ENCODE peak calls at places on chromosome 5, in four cellular contexts. G is HL-60; T is CD4-positive, CD25-positive, alpha-beta regulatory T cell; R is heart left ventricle. A is an unnamed sample.

GRCh38 chr5:21774281-21774680 is 1078.9 kb downstream of the CDH12 start:
- DNase-seq in G (no peak), T (no peak), R (no peak), A (no peak)

GRCh38 chr5:169561883-169562282 is 21.7 kb upstream of the SPDL1 start:
- DNase-seq in G (no peak), T (no peak), R (no peak), A (no peak)

GRCh38 chr5:14928661-14929060 is 57.1 kb upstream of the ANKH start:
- DNase-seq in G (no peak), T (no peak), R (no peak), A (no peak)

GRCh38 chr5:99061711-99062110 is 132.9 kb upstream of the CHD1 start:
- DNase-seq in G (no peak), T (no peak), R (no peak), A (no peak)

GRCh38 chr5:103582364-103582763 is 19.8 kb upstream of the NUDT12 start:
- DNase-seq in G (no peak), T (no peak), R (peak), A (no peak)

GRCh38 chr5:173412566-173412965 is 84.4 kb upstream of the STC2 start:
- DNase-seq in G (no peak), T (no peak), R (no peak), A (no peak)

GRCh38 chr5:179964015-179964414 is 56.3 kb upstream of the TBC1D9B start:
- DNase-seq in G (no peak), T (no peak), R (no peak), A (no peak)

GRCh38 chr5:145989428-145989827 is 53.0 kb downstream of the SH3RF2 start:
- DNase-seq in G (no peak), T (no peak), R (no peak), A (no peak)

GRCh38 chr5:36495638-36496010 is 110.8 kb upstream of the SLC1A3 start:
- DNase-seq in G (no peak), T (no peak), R (no peak), A (no peak)

GRCh38 chr5:127796207-127796606 is 93.0 kb downstream of the CCDC192 start:
- DNase-seq in G (no peak), T (no peak), R (no peak), A (no peak)

GRCh38 chr5:139385061-139385889 is 2.2 kb upstream of the SLC23A1 start:
- DNase-seq in G (no peak), T (no peak), R (peak), A (no peak)

GRCh38 chr5:123299124-123299523 is 124.1 kb downstream of the CEP120 start:
- DNase-seq in G (no peak), T (no peak), R (no peak), A (no peak)

GRCh38 chr5:14715481-14715880 is 51.0 kb downstream of the OTULIN start:
- DNase-seq in G (no peak), T (no peak), R (no peak), A (no peak)

GRCh38 chr5:77637170-77638074 is 1.1 kb downstream of the OTP start:
- DNase-seq in G (no peak), T (no peak), R (no peak), A (no peak)

GRCh38 chr5:149936044-149936699 is 8.4 kb downstream of the PDE6A start:
- DNase-seq in G (no peak), T (no peak), R (no peak), A (no peak)

GRCh38 chr5:14968796-14969195 is 97.2 kb upstream of the ANKH start:
- DNase-seq in G (no peak), T (no peak), R (no peak), A (no peak)

GRCh38 chr5:38756068-38756467 is 89.7 kb upstream of the OSMR start:
- DNase-seq in G (no peak), T (no peak), R (no peak), A (no peak)

GRCh38 chr5:172403191-172403794 is 51.0 kb downstream of the SH3PXD2B start:
- DNase-seq in G (no peak), T (no peak), R (peak), A (no peak)

GRCh38 chr5:153490124-153491085 is at the start of gene GRIA1:
- DNase-seq in G (no peak), T (no peak), R (no peak), A (no peak)

GRCh38 chr5:126692971-126693370 is 84.0 kb upstream of the LMNB1 start:
- DNase-seq in G (no peak), T (no peak), R (no peak), A (no peak)

GRCh38 chr5:119274767-119275130 is 81.1 kb upstream of the TNFAIP8 start:
- DNase-seq in G (no peak), T (no peak), R (no peak), A (no peak)

GRCh38 chr5:106314221-106314824 is 1356.4 kb downstream of the EFNA5 start:
- DNase-seq in G (no peak), T (no peak), R (no peak), A (no peak)

GRCh38 chr5:177537389-177538361 is 16.7 kb downstream of the FAM193B start:
- DNase-seq in G (no peak), T (no peak), R (peak), A (no peak)
- H3K27ac ChIP-seq in G (no peak), T (no peak), R (peak), A (no peak)

GRCh38 chr5:160310140-160310909 is 2.0 kb downstream of the CCNJL start:
- DNase-seq in G (no peak), T (no peak), R (no peak), A (no peak)

GRCh38 chr5:160310910-160311295 is 1.5 kb downstream of the CCNJL start:
- DNase-seq in G (no peak), T (no peak), R (no peak), A (no peak)

GRCh38 chr5:160311491-160312138 is 749 bp downstream of the CCNJL start:
- DNase-seq in G (no peak), T (no peak), R (peak), A (no peak)

GRCh38 chr5:160312960-160313734 is 783 bp upstream of the CCNJL start:
- DNase-seq in G (no peak), T (no peak), R (no peak), A (no peak)

GRCh38 chr5:160312139-160312959 is at the start of gene CCNJL:
- DNase-seq in G (no peak), T (no peak), R (peak), A (no peak)
- H3K27ac ChIP-seq in G (no peak), T (no peak), R (peak), A (no peak)

DNA sequence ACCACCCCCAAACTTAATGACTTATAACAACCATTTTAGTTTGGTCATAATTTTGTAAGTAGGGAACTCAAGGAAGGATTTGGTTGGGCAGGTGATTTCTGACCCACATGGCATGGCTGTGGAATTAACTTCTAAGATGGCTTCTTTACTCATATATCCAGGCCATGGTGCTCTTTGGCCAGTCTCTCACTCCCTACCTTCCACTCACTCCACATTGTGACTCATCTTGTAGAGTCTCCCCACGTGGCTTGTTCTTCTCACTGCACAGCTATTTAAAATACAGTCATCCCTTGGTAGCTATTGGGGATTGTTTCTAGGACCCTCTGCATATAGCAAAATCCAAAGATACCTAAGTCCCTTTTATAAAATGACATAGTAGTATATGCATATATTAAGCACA is 76.6 kb upstream of the MAST4 start:
- DNase-seq in G (no peak), T (no peak), R (no peak), A (no peak)
- H3K27ac ChIP-seq in G (no peak), T (no peak), R (no peak), A (no peak)

GRCh38 chr5:95823738-95824609 is 1.4 kb upstream of the GLRX start:
- DNase-seq in G (peak), T (peak), R (peak), A (peak)
- H3K27ac ChIP-seq in G (peak), T (peak), R (peak), A (peak)

GRCh38 chr5:113039229-113039628 is 62.6 kb downstream of the DCP2 start:
- DNase-seq in G (no peak), T (no peak), R (no peak), A (no peak)
- H3K27ac ChIP-seq in G (no peak), T (no peak), R (no peak), A (no peak)

GRCh38 chr5:134007581-134008256 is 2.9 kb upstream of the VDAC1 start:
- DNase-seq in G (no peak), T (no peak), R (no peak), A (no peak)
- H3K27ac ChIP-seq in G (no peak), T (no peak), R (no peak), A (no peak)

GRCh38 chr5:108036484-108036883 is 345.4 kb downstream of the FBXL17 start:
- DNase-seq in G (no peak), T (no peak), R (no peak), A (no peak)
- H3K27ac ChIP-seq in G (no peak), T (no peak), R (no peak), A (no peak)

GRCh38 chr5:168312606-168313297 is 21.3 kb downstream of the WWC1 start:
- DNase-seq in G (no peak), T (no peak), R (no peak), A (no peak)

GRCh38 chr5:168315991-168316578 is 24.6 kb downstream of the WWC1 start:
- DNase-seq in G (no peak), T (no peak), R (no peak), A (no peak)

GRCh38 chr5:168313596-168314204 is 22.3 kb downstream of the WWC1 start:
- DNase-seq in G (no peak), T (no peak), R (no peak), A (no peak)

GRCh38 chr5:168315416-168315990 is 24.1 kb downstream of the WWC1 start:
- DNase-seq in G (no peak), T (no peak), R (no peak), A (no peak)

DNA sequence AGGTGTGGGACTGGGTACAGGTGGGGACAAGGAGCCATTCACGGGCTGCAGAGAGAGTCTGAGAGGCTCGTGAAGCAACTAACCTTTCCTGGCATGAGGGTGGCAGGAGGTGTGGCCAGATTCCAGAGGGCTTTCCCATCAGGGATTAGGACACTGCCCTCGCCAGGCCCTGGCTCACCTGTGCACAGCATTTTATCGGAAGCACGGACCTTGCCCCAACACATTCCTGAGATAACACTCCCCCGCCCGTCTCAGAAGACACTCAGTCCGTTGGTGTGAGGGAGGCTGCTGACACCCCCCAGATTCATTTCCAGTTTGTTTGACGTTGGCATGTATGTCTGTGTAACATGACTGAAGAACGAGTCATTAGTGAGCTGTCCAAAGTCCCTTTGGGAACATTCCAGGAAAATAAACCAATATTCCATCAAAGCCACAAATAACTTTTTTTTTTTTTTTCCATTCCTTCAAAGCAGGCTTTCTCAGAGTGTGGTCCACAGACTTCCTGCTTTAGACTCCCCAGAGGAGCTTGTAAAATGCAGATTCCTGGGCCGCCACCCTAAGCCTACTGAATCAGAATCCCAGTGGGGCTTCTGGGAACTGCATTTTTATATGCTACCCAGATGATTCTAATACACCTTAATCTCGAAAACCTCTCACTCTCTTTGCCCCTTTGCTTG is 23.4 kb downstream of the WWC1 start:
- DNase-seq in G (no peak), T (no peak), R (no peak), A (no peak)
- H3K27ac ChIP-seq in G (no peak), T (no peak), R (no peak), A (no peak)